ENCODE peak calls at places on chromosomes 11 and 22, in nine cellular contexts. U, D, K, F, W, A, Z, Q and I are unnamed samples.

GRCh38 chr11:119018074-119018938 is at the start of the genes RPS25 and TRAPPC4:
- DNase-seq in U (peak; percentile 95), D (peak; percentile 96), K (peak; percentile 72), F (peak; percentile 98), W (peak; percentile 95), A (peak; percentile 96), Z (peak; percentile 97), Q (peak; percentile 95), I (peak; percentile 98)

GRCh38 chr11:114181752-114182151 is 114.4 kb upstream of the NNMT start:
- DNase-seq in U (no peak), D (no peak), K (no peak), F (no peak), W (no peak), A (no peak), Z (no peak), Q (no peak), I (no peak)

GRCh38 chr22:46047226-46047625 is 70.3 kb upstream of the WNT7B start:
- DNase-seq in U (no peak), D (no peak), K (no peak), F (no peak), W (no peak), A (no peak), Z (no peak), Q (no peak), I (no peak)

GRCh38 chr11:35364101-35364780 is 55.1 kb downstream of the SLC1A2 start:
- DNase-seq in U (no peak), D (peak; percentile 76), K (no peak), F (no peak), W (no peak), A (no peak), Z (peak; percentile 94), Q (no peak), I (peak; percentile 97)

GRCh38 chr22:23240639-23241389 is 60.5 kb downstream of the BCR start:
- DNase-seq in U (no peak), D (no peak), K (no peak), F (no peak), W (no peak), A (peak; percentile 54), Z (peak; percentile 14), Q (no peak), I (no peak)

GRCh38 chr11:9123595-9124304 is 32.4 kb upstream of the SCUBE2 start:
- DNase-seq in U (no peak), D (no peak), K (no peak), F (no peak), W (no peak), A (no peak), Z (no peak), Q (no peak), I (no peak)

GRCh38 chr11:24949406-24949805 is 452.6 kb downstream of the LUZP2 start:
- DNase-seq in U (no peak), D (no peak), K (no peak), F (no peak), W (no peak), A (no peak), Z (no peak), Q (no peak), I (no peak)

GRCh38 chr11:64762916-64763803 is 3.4 kb upstream of the PYGM start:
- DNase-seq in U (no peak), D (no peak), K (no peak), F (peak; percentile 34), W (peak; percentile 72), A (peak; percentile 20), Z (peak; percentile 84), Q (no peak), I (no peak)

GRCh38 chr11:115128226-115128625 is 376.0 kb downstream of the CADM1 start:
- DNase-seq in U (no peak), D (no peak), K (no peak), F (no peak), W (no peak), A (no peak), Z (no peak), Q (no peak), I (no peak)